ENCODE peak calls at places on chromosomes 7 and 10, in eight cellular contexts. N is lower leg skin, P is dorsolateral prefrontal cortex, S is GM12878, U is upper lobe of right lung, Y is spleen, G is kidney epithelial cell, V is coronary artery. Z is an unnamed sample.

GRCh38 chr7:128453836-128454804 is 1.6 kb upstream of the HILPDA start:
- DNase-seq in N (peak; percentile 76), P (no peak), S (no peak), U (peak; percentile 79), Y (peak; percentile 84), G (no peak), V (peak; percentile 95), Z (no peak)

GRCh38 chr10:100970914-100971811 is 1.9 kb downstream of the SEMA4G start:
- DNase-seq in N (no peak), P (no peak), S (no peak), U (no peak), Y (peak; percentile 29), G (no peak), V (peak; percentile 33), Z (no peak)

GRCh38 chr10:48523820-48524758 is 80.8 kb downstream of the ARHGAP22 start:
- DNase-seq in N (no peak), P (no peak), S (no peak), U (no peak), Y (peak; percentile 62), G (no peak), V (peak; percentile 72), Z (no peak)

GRCh38 chr10:123769647-123770046 is 103.5 kb downstream of the GPR26 start:
- DNase-seq in N (no peak), P (no peak), S (no peak), U (no peak), Y (no peak), G (no peak), V (no peak), Z (no peak)

GRCh38 chr7:130888017-130888371 is 154.0 kb upstream of the KLF14 start:
- DNase-seq in N (no peak), P (no peak), S (no peak), U (no peak), Y (no peak), G (no peak), V (no peak), Z (no peak)

GRCh38 chr7:37495574-37496184 is 47.0 kb upstream of the ELMO1 start:
- DNase-seq in N (no peak), P (no peak), S (no peak), U (no peak), Y (no peak), G (no peak), V (no peak), Z (no peak)

GRCh38 chr7:85019778-85020177 is 167.1 kb downstream of the SEMA3D start:
- DNase-seq in N (no peak), P (no peak), S (no peak), U (no peak), Y (no peak), G (no peak), V (no peak), Z (no peak)

GRCh38 chr7:99459087-99459486 is 6.9 kb downstream of the ATP5MF start:
- DNase-seq in N (no peak), P (no peak), S (no peak), U (no peak), Y (no peak), G (no peak), V (no peak), Z (no peak)

GRCh38 chr10:31604141-31604540 is 285.1 kb downstream of the ZEB1 start:
- DNase-seq in N (no peak), P (no peak), S (no peak), U (no peak), Y (no peak), G (no peak), V (peak; percentile 78), Z (no peak)

GRCh38 chr7:108613147-108613948 is 43.7 kb downstream of the DNAJB9 start:
- DNase-seq in N (no peak), P (no peak), S (no peak), U (no peak), Y (no peak), G (no peak), V (no peak), Z (peak; percentile 51)

GRCh38 chr7:63998549-63998948 is at the start of gene ZNF722:
- DNase-seq in N (no peak), P (no peak), S (no peak), U (no peak), Y (no peak), G (no peak), V (no peak), Z (no peak)

GRCh38 chr7:108063520-108063933 is 60.6 kb upstream of the LAMB1 start:
- DNase-seq in N (no peak), P (no peak), S (peak; percentile 23), U (no peak), Y (no peak), G (no peak), V (no peak), Z (no peak)

GRCh38 chr7:129713544-129713943 is 102.0 kb downstream of the NRF1 start:
- DNase-seq in N (no peak), P (no peak), S (no peak), U (no peak), Y (no peak), G (no peak), V (no peak), Z (no peak)

GRCh38 chr10:128964100-128964403 is 503.0 kb upstream of the MGMT start:
- DNase-seq in N (no peak), P (no peak), S (no peak), U (no peak), Y (no peak), G (no peak), V (no peak), Z (no peak)

GRCh38 chr7:133742709-133743538 is 384.2 kb upstream of the LRGUK start:
- DNase-seq in N (no peak), P (no peak), S (no peak), U (no peak), Y (no peak), G (no peak), V (no peak), Z (no peak)

GRCh38 chr10:74900297-74900696 is 73.9 kb downstream of the KAT6B start:
- DNase-seq in N (no peak), P (no peak), S (peak; percentile 48), U (no peak), Y (no peak), G (no peak), V (no peak), Z (no peak)

GRCh38 chr7:2030475-2031456 is 202.0 kb downstream of the MAD1L1 start:
- DNase-seq in N (no peak), P (no peak), S (no peak), U (peak; percentile 46), Y (peak; percentile 79), G (no peak), V (no peak), Z (no peak)

GRCh38 chr7:67788689-67789088 is 792.1 kb downstream of the TYW1 start:
- DNase-seq in N (no peak), P (no peak), S (no peak), U (no peak), Y (peak; percentile 32), G (no peak), V (no peak), Z (no peak)
- TF ChIP-seq CTCF in N (no peak), P (peak; percentile 62), S (no peak), U (no peak), Y (no peak), G (peak; percentile 32), V (no peak), Z (peak; percentile 28)

DNA sequence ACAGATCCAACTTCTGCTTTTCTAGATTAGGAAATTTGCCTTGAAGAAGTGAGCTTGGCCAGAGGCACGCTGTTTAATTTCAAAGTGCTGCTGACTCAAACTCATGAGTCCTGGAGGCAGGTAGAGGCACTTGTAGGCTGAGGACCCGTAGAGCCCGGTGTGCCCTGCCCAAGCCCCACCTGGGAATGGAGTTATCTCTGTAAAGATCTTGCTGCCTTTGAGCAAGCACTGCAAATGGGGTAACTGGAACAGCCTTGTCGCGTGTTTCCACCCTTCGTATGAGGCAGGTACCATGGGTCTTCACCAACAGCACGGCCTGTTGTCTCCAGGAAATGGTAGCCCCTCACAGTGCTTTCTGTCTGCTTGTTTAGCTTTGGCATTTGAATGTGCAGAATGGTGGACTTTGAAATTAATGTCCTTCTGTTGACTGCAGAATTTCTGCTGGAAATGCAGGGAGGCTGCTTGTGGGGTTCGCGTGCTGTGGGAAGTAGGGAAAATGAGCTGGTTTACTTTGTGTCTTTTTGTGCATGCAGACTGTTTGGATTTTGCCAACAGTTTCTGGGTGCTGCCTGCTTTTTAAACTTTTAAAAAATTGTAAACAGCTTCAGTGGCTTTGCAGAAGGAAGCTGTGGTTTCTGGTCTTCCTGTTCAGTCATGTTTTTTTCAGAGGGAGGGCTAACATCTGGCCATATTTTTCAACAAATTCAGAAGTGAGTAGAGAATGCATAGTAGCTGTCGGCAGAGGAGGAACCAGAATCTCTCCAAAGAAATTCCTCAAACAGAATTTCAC is 27.2 kb downstream of the CCM2 start:
- DNase-seq in N (no peak), P (no peak), S (peak; percentile 40), U (no peak), Y (peak; percentile 82), G (no peak), V (no peak), Z (no peak)
- H3K4me3 ChIP-seq in N (no peak overlapping the region), P (peak overlapping the region; percentile 14), S (peak overlapping the region; percentile 58), U (peak overlapping the region; percentile 48), Y (peak overlapping the region; percentile 88), G (no peak overlapping the region), V (peak overlapping the region; percentile 50), Z (no peak overlapping the region)

GRCh38 chr7:15954671-15955354 is 268.3 kb upstream of the MEOX2 start:
- DNase-seq in N (no peak), P (no peak), S (no peak), U (no peak), Y (no peak), G (no peak), V (no peak), Z (no peak)

GRCh38 chr7:15947749-15948148 is 261.3 kb upstream of the MEOX2 start:
- DNase-seq in N (no peak), P (no peak), S (no peak), U (no peak), Y (no peak), G (no peak), V (no peak), Z (no peak)

GRCh38 chr7:15950299-15950698 is 263.8 kb upstream of the MEOX2 start:
- DNase-seq in N (no peak), P (no peak), S (no peak), U (no peak), Y (no peak), G (no peak), V (no peak), Z (no peak)
- TF ChIP-seq CTCF in N (no peak), P (no peak), S (no peak), U (no peak), Y (no peak), G (no peak), V (no peak), Z (no peak)

GRCh38 chr10:49610735-49611165 is 640 bp downstream of the SLC18A3 start:
- DNase-seq in N (no peak), P (no peak), S (no peak), U (no peak), Y (peak; percentile 69), G (no peak), V (peak; percentile 26), Z (no peak)

GRCh38 chr10:49608925-49609282 is 1.2 kb upstream of the SLC18A3 start:
- DNase-seq in N (no peak), P (no peak), S (no peak), U (no peak), Y (peak; percentile 66), G (no peak), V (peak; percentile 41), Z (no peak)

GRCh38 chr10:49609283-49610014 is 661 bp upstream of the SLC18A3 start:
- DNase-seq in N (no peak), P (no peak), S (no peak), U (peak; percentile 54), Y (peak; percentile 49), G (no peak), V (peak; percentile 53), Z (no peak)

GRCh38 chr10:49611166-49611814 is 1.2 kb downstream of the SLC18A3 start:
- DNase-seq in N (no peak), P (no peak), S (no peak), U (peak; percentile 54), Y (peak; percentile 70), G (no peak), V (peak; percentile 43), Z (no peak)

GRCh38 chr10:49610015-49610734 is at the start of gene SLC18A3:
- DNase-seq in N (no peak), P (no peak), S (no peak), U (peak; percentile 47), Y (peak; percentile 58), G (no peak), V (peak; percentile 21), Z (no peak)
- H3K4me3 ChIP-seq in N (no peak within 1 kb of the TSS), P (no peak within 1 kb of the TSS), S (no peak within 1 kb of the TSS), U (no peak within 1 kb of the TSS), Y (peak within 1 kb of the TSS; percentile 24), G (no peak within 1 kb of the TSS), V (peak within 1 kb of the TSS; percentile 59), Z (no peak within 1 kb of the TSS)